ENCODE peak calls at places on chromosomes 4 and X, in five cellular contexts. O is GM10248; Z is naive thymus-derived CD4-positive, alpha-beta T cell; U is posterior vena cava; D is mesothelial cell of epicardium. H is an unnamed sample.

GRCh38 chrX:149497626-149498025 is 7.5 kb downstream of the IDS start:
- DNase-seq in O (no peak), Z (no peak), U (no peak), D (no peak), H (no peak)

GRCh38 chr4:53943345-53944085 is 120.9 kb downstream of the CHIC2 start:
- DNase-seq in O (no peak), Z (no peak), U (no peak), D (no peak), H (no peak)

GRCh38 chr4:108529984-108530901 is 90.1 kb upstream of the RPL34 start:
- DNase-seq in O (no peak), Z (no peak), U (no peak), D (no peak), H (no peak)

GRCh38 chrX:109691752-109692151 is 41.3 kb downstream of the ACSL4 start:
- DNase-seq in O (no peak), Z (no peak), U (no peak), D (no peak), H (no peak)

GRCh38 chr4:99945718-99946345 is 586 bp downstream of the DNAJB14 start:
- DNase-seq in O (peak; percentile 22), Z (no peak), U (no peak), D (peak; percentile 23), H (no peak)

GRCh38 chr4:30330894-30331652 is 389.1 kb upstream of the PCDH7 start:
- DNase-seq in O (no peak), Z (no peak), U (no peak), D (no peak), H (no peak)

GRCh38 chr4:118683513-118683912 is 1.7 kb upstream of the METTL14 start:
- DNase-seq in O (no peak), Z (no peak), U (no peak), D (no peak), H (no peak)

GRCh38 chrX:72272868-72273267 is 4.2 kb downstream of the RPS4X start:
- DNase-seq in O (no peak), Z (no peak), U (no peak), D (no peak), H (no peak)

GRCh38 chrX:884091-884490 is 253.5 kb downstream of the SHOX start:
- DNase-seq in O (no peak), Z (no peak), U (no peak), D (no peak), H (no peak)

H was measured in GM13976.